ENCODE peak calls at places on chromosome 21, in eight cellular contexts. C, R, V, X, M, Q, T and Z are unnamed samples. For H3K36me3, the result is how much of the 10 kb centered on the place peaks cover.

GRCh38 chr21:29144736-29145353 is 14.4 kb downstream of the MAP3K7CL start:
- DNase-seq in C (no peak), R (no peak), V (no peak), X (no peak), M (no peak), Q (no peak), T (no peak), Z (no peak)

GRCh38 chr21:15063081-15063820 is 1.5 kb downstream of the NRIP1 start:
- DNase-seq in C (no peak), R (no peak), V (peak), X (no peak), M (peak), Q (no peak), T (peak), Z (no peak)

GRCh38 chr21:43884012-43884860 is 19.2 kb downstream of the AGPAT3 start:
- DNase-seq in C (no peak), R (no peak), V (peak), X (no peak), M (peak), Q (no peak), T (peak), Z (no peak)

GRCh38 chr21:25578070-25578961 is 29.0 kb downstream of the MRPL39 start:
- DNase-seq in C (no peak), R (no peak), V (no peak), X (no peak), M (no peak), Q (no peak), T (no peak), Z (no peak)

GRCh38 chr21:30044447-30045064 is 104.8 kb upstream of the GRIK1 start:
- DNase-seq in C (no peak), R (no peak), V (no peak), X (no peak), M (peak), Q (no peak), T (peak), Z (no peak)

GRCh38 chr21:43936186-43936967 is 71.4 kb downstream of the AGPAT3 start:
- DNase-seq in C (no peak), R (no peak), V (no peak), X (no peak), M (no peak), Q (no peak), T (no peak), Z (no peak)

GRCh38 chr21:36059823-36060158 is 535 bp downstream of the SETD4 start:
- DNase-seq in C (no peak), R (no peak), V (peak), X (no peak), M (no peak), Q (no peak), T (no peak), Z (no peak)

GRCh38 chr21:31276663-31277062 is 67.4 kb downstream of the TIAM1 start:
- DNase-seq in C (no peak), R (no peak), V (no peak), X (no peak), M (no peak), Q (no peak), T (peak), Z (no peak)

GRCh38 chr21:34351786-34352241 is 12.0 kb upstream of the KCNE2 start:
- DNase-seq in C (no peak), R (no peak), V (peak), X (no peak), M (peak), Q (no peak), T (peak), Z (no peak)

GRCh38 chr21:31941694-31942093 is 68.9 kb downstream of the HUNK start:
- DNase-seq in C (no peak), R (no peak), V (no peak), X (no peak), M (no peak), Q (no peak), T (no peak), Z (no peak)

GRCh38 chr21:29271927-29272333 is 26.8 kb upstream of the BACH1 start:
- DNase-seq in C (no peak), R (no peak), V (no peak), X (no peak), M (no peak), Q (no peak), T (no peak), Z (no peak)

GRCh38 chr21:25964009-25964408 is 206.6 kb downstream of the APP start:
- DNase-seq in C (no peak), R (no peak), V (no peak), X (no peak), M (no peak), Q (no peak), T (no peak), Z (no peak)

GRCh38 chr21:27258756-27259429 is 292.0 kb upstream of the ADAMTS5 start:
- DNase-seq in C (no peak), R (no peak), V (no peak), X (no peak), M (no peak), Q (no peak), T (no peak), Z (no peak)

GRCh38 chr21:29022141-29022540 is 2.3 kb upstream of the USP16 start:
- DNase-seq in C (no peak), R (no peak), V (no peak), X (no peak), M (no peak), Q (no peak), T (no peak), Z (peak)

GRCh38 chr21:44024257-44024656 is 12.1 kb downstream of the TRAPPC10 start:
- DNase-seq in C (no peak), R (no peak), V (no peak), X (no peak), M (no peak), Q (no peak), T (no peak), Z (no peak)

GRCh38 chr21:15278851-15279250 is 214.1 kb upstream of the NRIP1 start:
- DNase-seq in C (no peak), R (no peak), V (no peak), X (no peak), M (no peak), Q (no peak), T (no peak), Z (no peak)

GRCh38 chr21:17819114-17819877 is at the start of gene C21orf91:
- DNase-seq in C (peak), R (peak), V (peak), X (peak), M (peak), Q (peak), T (peak), Z (peak)

GRCh38 chr21:17818158-17819113 is 720 bp downstream of the C21orf91 start:
- DNase-seq in C (peak), R (no peak), V (peak), X (no peak), M (peak), Q (peak), T (peak), Z (no peak)

GRCh38 chr21:17823846-17824245 is 4.7 kb upstream of the C21orf91 start:
- DNase-seq in C (no peak), R (no peak), V (no peak), X (no peak), M (no peak), Q (no peak), T (no peak), Z (no peak)

GRCh38 chr21:17821121-17821520 is 2.0 kb upstream of the C21orf91 start:
- DNase-seq in C (no peak), R (no peak), V (no peak), X (no peak), M (no peak), Q (no peak), T (no peak), Z (no peak)

GRCh38 chr21:17819878-17820232 is 699 bp upstream of the C21orf91 start:
- DNase-seq in C (no peak), R (no peak), V (no peak), X (no peak), M (no peak), Q (no peak), T (no peak), Z (no peak)
- H3K27ac ChIP-seq in C (peak), R (peak), V (peak), X (peak), M (peak), Q (peak), T (peak), Z (peak)

GRCh38 chr21:46374761-46375389 is 50.9 kb downstream of the PCNT start:
- DNase-seq in C (no peak), R (no peak), V (no peak), X (no peak), M (no peak), Q (no peak), T (no peak), Z (no peak)

GRCh38 chr21:46369520-46370235 is 45.7 kb downstream of the PCNT start:
- DNase-seq in C (no peak), R (no peak), V (no peak), X (no peak), M (no peak), Q (no peak), T (no peak), Z (no peak)

GRCh38 chr21:46372014-46372485 is 48.1 kb downstream of the PCNT start:
- DNase-seq in C (no peak), R (no peak), V (no peak), X (no peak), M (no peak), Q (no peak), T (no peak), Z (no peak)

GRCh38 chr21:46368533-46369285 is 44.8 kb downstream of the PCNT start:
- DNase-seq in C (no peak), R (no peak), V (no peak), X (no peak), M (peak), Q (no peak), T (no peak), Z (peak)

DNA sequence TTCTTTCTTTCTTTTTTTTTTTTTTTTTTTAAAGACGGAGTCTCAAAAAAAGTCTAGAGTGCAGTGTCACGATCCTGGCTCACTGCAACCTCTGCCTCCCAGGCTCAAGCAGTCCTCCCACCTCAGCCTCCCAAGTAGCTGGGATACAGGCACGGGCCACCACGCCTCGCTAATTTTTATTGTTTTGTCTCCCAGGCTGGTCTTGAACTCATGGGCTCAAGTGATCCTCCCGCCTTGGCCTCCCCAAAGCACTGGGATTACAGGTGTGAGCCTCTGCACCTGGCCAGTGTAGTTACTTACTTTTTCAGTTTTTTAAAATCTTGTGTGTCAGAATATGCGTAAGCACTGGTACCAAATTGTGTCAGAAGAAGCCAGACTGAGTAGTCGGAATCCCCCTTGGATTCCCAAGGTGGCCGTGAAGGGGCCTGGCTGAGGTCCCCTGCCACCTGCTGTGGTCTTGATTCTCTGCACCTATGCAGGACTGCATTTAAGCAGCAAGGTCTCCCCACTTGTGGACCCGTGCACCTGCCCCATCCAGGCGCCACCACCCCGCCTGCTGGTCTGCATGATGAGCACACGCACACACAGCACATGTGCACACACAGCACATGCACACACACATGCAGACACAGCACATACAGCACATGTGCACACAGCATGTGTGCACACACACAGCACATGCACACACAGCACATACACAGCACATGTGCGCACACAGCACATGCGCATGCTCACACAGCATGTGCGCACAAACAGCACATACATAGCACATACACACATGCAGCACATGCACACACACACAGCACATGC is 47.5 kb downstream of the PCNT start:
- DNase-seq in C (no peak), R (no peak), V (no peak), X (no peak), M (no peak), Q (no peak), T (no peak), Z (no peak)
- H3K36me3 ChIP-seq in C (under half), R (under half), V (under half), X (under half), M (under half), Q (under half), T (under half), Z (under half)

GRCh38 chr21:42666023-42666747 is 12.8 kb downstream of the PDE9A start:
- DNase-seq in C (no peak), R (no peak), V (no peak), X (no peak), M (peak), Q (no peak), T (peak), Z (peak)
- H3K27ac ChIP-seq in C (no peak), R (peak), V (no peak), X (peak), M (no peak), Q (peak), T (no peak), Z (no peak)

GRCh38 chr21:45175326-45176085 is 101.1 kb downstream of the ADARB1 start:
- DNase-seq in C (no peak), R (peak), V (no peak), X (no peak), M (no peak), Q (no peak), T (no peak), Z (no peak)
- H3K36me3 ChIP-seq in C (half or more), R (under half), V (under half), X (under half), M (under half), Q (under half), T (under half), Z (under half)

GRCh38 chr21:39003982-39004775 is 179.1 kb downstream of the PSMG1 start:
- DNase-seq in C (no peak), R (no peak), V (no peak), X (no peak), M (no peak), Q (no peak), T (peak), Z (no peak)
- H3K27ac ChIP-seq in C (peak), R (peak), V (peak), X (no peak), M (peak), Q (peak), T (no peak), Z (no peak)

GRCh38 chr21:46214478-46215340 is 13.9 kb downstream of the LSS start:
- DNase-seq in C (peak), R (no peak), V (no peak), X (no peak), M (no peak), Q (peak), T (peak), Z (no peak)

GRCh38 chr21:46215436-46216131 is 13.0 kb downstream of the LSS start:
- DNase-seq in C (no peak), R (no peak), V (no peak), X (no peak), M (no peak), Q (peak), T (peak), Z (no peak)

GRCh38 chr21:46217511-46218196 is 10.9 kb downstream of the LSS start:
- DNase-seq in C (no peak), R (no peak), V (no peak), X (no peak), M (no peak), Q (peak), T (peak), Z (no peak)

GRCh38 chr21:46213620-46214286 is 14.8 kb downstream of the LSS start:
- DNase-seq in C (no peak), R (no peak), V (no peak), X (no peak), M (no peak), Q (peak), T (peak), Z (no peak)

DNA sequence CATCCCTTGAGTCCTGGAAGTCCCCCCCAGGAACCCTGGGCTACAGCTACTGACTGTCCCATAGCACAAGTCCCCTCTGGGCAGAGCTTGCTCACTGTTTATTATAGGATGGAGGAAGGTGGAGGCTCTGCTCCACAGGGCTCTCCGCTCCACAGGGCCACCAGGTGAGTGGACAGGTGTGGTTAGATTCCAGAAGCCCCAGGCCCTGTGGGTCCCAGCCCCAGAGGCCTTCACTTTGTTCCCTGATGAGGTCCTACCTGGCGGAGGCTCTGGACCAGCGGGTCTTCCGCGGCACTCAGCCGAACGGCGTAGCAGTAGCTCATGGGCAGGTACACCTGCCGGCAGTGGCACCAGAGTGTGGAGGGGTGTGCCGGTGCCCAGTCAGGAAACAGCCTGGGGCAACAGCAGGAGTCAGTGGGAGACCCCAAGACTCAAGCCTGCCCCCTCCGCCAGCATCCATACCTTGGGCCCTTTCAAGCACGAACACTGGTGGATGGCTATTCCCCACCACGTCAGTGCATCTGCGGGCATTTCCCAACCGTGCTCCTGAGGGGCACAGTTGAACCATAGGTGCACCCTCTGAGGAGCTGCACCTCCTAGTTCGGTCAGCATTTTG is 12.3 kb downstream of the LSS start:
- DNase-seq in C (no peak), R (no peak), V (no peak), X (no peak), M (no peak), Q (peak), T (peak), Z (no peak)
- H3K36me3 ChIP-seq in C (half or more), R (under half), V (under half), X (under half), M (under half), Q (under half), T (under half), Z (under half)

DNA sequence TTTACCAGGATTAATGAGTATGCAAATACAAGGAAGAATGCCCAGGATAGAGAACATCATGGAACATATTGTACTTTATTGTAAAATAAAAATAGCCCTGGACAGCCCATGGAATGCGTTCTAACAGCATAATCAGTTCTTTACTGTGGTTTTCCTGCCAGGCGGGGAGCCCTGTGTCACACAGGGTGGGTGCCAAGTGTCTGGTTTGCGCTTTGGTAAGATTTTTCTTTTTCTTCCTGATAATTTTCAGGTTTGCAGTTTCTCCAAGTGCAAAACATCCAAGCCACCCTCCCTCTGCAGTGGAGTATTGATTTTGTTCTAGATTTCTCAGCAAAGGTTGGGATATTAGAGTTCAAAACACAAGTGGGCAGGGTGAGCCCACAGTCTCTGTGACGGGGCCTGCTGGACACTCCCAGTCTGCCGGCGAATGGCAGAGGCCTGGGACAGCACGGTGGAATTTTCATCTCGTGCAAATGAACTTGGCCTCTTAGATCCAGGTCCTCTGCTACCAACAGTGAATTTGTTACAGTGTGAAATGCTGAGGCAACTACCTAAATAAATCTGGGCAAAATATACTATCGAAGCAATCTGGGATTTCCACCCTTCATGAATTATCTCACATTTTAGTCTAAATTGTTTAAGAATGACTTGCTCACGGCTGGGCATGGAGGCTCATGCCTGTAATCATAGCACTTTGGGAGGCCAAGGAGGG is 15.6 kb upstream of the KCNJ15 start:
- DNase-seq in C (no peak), R (no peak), V (peak), X (no peak), M (no peak), Q (no peak), T (no peak), Z (no peak)
- H3K27ac ChIP-seq in C (peak), R (no peak), V (no peak), X (no peak), M (no peak), Q (peak), T (no peak), Z (no peak)

DNA sequence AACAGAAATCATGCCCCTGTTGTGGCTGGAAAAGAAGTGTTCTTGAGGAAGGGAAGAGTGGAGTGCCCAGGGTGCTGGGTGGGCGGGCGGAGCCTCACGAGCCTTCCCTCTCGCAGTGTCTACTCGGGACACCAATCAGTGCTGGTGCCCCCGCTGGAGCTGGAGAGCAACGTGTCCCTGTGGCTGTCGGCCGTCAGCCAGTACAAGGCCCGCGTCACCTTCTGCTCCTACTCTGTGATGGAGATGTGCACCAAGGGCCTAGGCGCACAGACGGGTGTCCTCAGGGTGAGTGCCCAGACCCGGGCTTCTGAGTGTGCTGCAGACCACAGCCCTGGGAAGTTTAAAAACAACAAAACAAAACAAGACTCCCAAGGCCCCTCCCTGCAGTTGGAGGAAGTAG is 47.4 kb downstream of the S100B start:
- DNase-seq in C (peak), R (no peak), V (no peak), X (no peak), M (no peak), Q (no peak), T (no peak), Z (no peak)
- H3K36me3 ChIP-seq in C (half or more), R (under half), V (under half), X (under half), M (under half), Q (under half), T (half or more), Z (under half)

GRCh38 chr21:33267250-33267649 is 1.1 kb downstream of the IL10RB start:
- DNase-seq in C (no peak), R (no peak), V (no peak), X (no peak), M (peak), Q (no peak), T (no peak), Z (no peak)
- H3K27ac ChIP-seq in C (peak), R (peak), V (peak), X (no peak), M (peak), Q (peak), T (no peak), Z (peak)